ENCODE peak calls at places on chromosome 16, in nine cellular contexts. S is left cardiac atrium, P is brain microvascular endothelial cell, N is anterior cingulate cortex, K is WTC11, R is dorsolateral prefrontal cortex, D is suprapubic skin, B is HFFc6, Z is cardiac fibroblast. T is an unnamed sample.
A peak's percentile ranks its signal among the peaks of the same experiment; 100 is the strongest.

GRCh38 chr16:67533024-67533560 is 4.5 kb downstream of the RIPOR1 start:
- DNase-seq in Z (no peak), N (no peak), D (no peak), S (no peak), P (no peak), R (no peak), K (no peak), B (no peak), T (no peak)

GRCh38 chr16:14109077-14109775 is 38.1 kb downstream of the MRTFB start:
- DNase-seq in S (no peak), Z (no peak), R (no peak), N (no peak), P (no peak), D (no peak), B (no peak), K (no peak), T (no peak)

GRCh38 chr16:81483064-81483969 is 38.7 kb downstream of the CMIP start:
- DNase-seq in D (no peak), Z (peak; percentile 14), R (no peak), S (no peak), N (no peak), K (no peak), P (no peak), B (peak; percentile 6), T (no peak)

GRCh38 chr16:89422905-89423630 is 67.3 kb downstream of the ANKRD11 start:
- DNase-seq in N (no peak), B (peak; percentile 54), P (peak; percentile 74), S (peak; percentile 18), K (no peak), D (no peak), Z (peak; percentile 77), R (no peak), T (no peak)

GRCh38 chr16:48323783-48324775 is 61.1 kb downstream of the SIAH1 start:
- DNase-seq in B (peak; percentile 16), Z (no peak), P (no peak), R (no peak), S (no peak), K (no peak), N (no peak), D (no peak), T (no peak)

GRCh38 chr16:87709677-87710076 is 56.1 kb downstream of the KLHDC4 start:
- DNase-seq in P (no peak), K (no peak), D (no peak), B (no peak), S (no peak), Z (no peak), R (no peak), N (no peak), T (no peak)

GRCh38 chr16:84266451-84266850 is 26.6 kb upstream of the KCNG4 start:
- DNase-seq in R (peak; percentile 35), K (peak; percentile 73), S (peak; percentile 56), Z (peak; percentile 73), D (no peak), P (peak; percentile 71), N (peak; percentile 33), B (peak; percentile 64), T (peak; percentile 92)

GRCh38 chr16:26963109-26963508 is 103.6 kb upstream of the C16orf82 start:
- DNase-seq in D (no peak), S (no peak), K (peak; percentile 63), B (no peak), Z (peak; percentile 9), N (no peak), P (no peak), R (no peak), T (peak; percentile 75)

GRCh38 chr16:10428433-10429168 is 42.7 kb downstream of the ATF7IP2 start:
- DNase-seq in K (no peak), R (no peak), S (no peak), P (no peak), D (no peak), B (no peak), N (no peak), Z (no peak), T (no peak)

GRCh38 chr16:3347586-3347985 is 8.1 kb upstream of the OR2C1 start:
- DNase-seq in K (no peak), S (no peak), D (no peak), N (no peak), Z (no peak), R (no peak), B (no peak), P (no peak), T (no peak)

GRCh38 chr16:588889-589657 is 793 bp upstream of the RAB40C start:
- DNase-seq in Z (peak; percentile 98), K (peak; percentile 96), R (peak; percentile 98), S (peak; percentile 97), D (peak; percentile 99), N (peak; percentile 98), B (peak; percentile 92), P (peak; percentile 92), T (peak; percentile 96)

GRCh38 chr16:29806641-29807425 is 504 bp downstream of the MAZ start:
- DNase-seq in R (no peak), N (no peak), B (no peak), P (no peak), K (peak; percentile 68), D (no peak), S (peak; percentile 71), Z (peak; percentile 40), T (peak; percentile 76)

GRCh38 chr16:66927012-66927436 is 1.7 kb upstream of the RRAD start:
- DNase-seq in P (peak; percentile 95), Z (peak; percentile 86), R (no peak), N (no peak), D (no peak), B (peak; percentile 89), K (peak; percentile 24), S (peak; percentile 66), T (peak; percentile 54)

GRCh38 chr16:69035375-69035774 is 70.1 kb upstream of the HAS3 start:
- DNase-seq in S (no peak), R (no peak), B (no peak), N (no peak), K (no peak), P (no peak), Z (no peak), D (no peak), T (no peak)

GRCh38 chr16:88599825-88600538 is 29.8 kb downstream of the ZC3H18 start:
- DNase-seq in P (no peak), B (no peak), K (no peak), N (no peak), Z (no peak), S (peak; percentile 45), R (no peak), D (no peak), T (no peak)

GRCh38 chr16:83974475-83974874 is 6.4 kb downstream of the NECAB2 start:
- DNase-seq in N (no peak), K (no peak), P (no peak), Z (no peak), S (no peak), B (no peak), R (no peak), D (no peak), T (no peak)

GRCh38 chr16:1069154-1069553 is 3.4 kb upstream of the SSTR5 start:
- DNase-seq in B (no peak), Z (no peak), K (peak; percentile 51), N (no peak), R (no peak), S (no peak), P (no peak), D (no peak), T (no peak)

GRCh38 chr16:64470916-64471315 is 650.9 kb downstream of the CDH11 start:
- DNase-seq in B (no peak), R (no peak), N (no peak), S (no peak), P (no peak), K (no peak), D (no peak), Z (peak; percentile 33), T (no peak)